ENCODE peak calls at places on chromosomes 6 and 20, in nine cellular contexts. H is A172; X is WTC11; G is SJSA1; D is mesothelial cell of epicardium; B is foreskin fibroblast; F is HS-5; M is HCEC 1CT; C is activated naive CD4-positive, alpha-beta T cell treated with anti-CD3 and anti-CD28 coated beads for 36 hours. L is an unnamed sample.

GRCh38 chr6:158959552-158959951 is 40.5 kb downstream of the RSPH3 start:
- DNase-seq in H (no peak), X (no peak), G (no peak), D (no peak), B (no peak), F (no peak), M (no peak), C (no peak), L (no peak)

GRCh38 chr6:157912326-157912725 is 69.3 kb upstream of the SYNJ2 start:
- DNase-seq in H (peak; percentile 58), X (no peak), G (peak; percentile 52), D (no peak), B (peak; percentile 63), F (peak; percentile 82), M (peak; percentile 75), C (no peak), L (peak; percentile 84)

GRCh38 chr6:90393232-90393884 is 96.7 kb upstream of the BACH2 start:
- DNase-seq in H (peak; percentile 55), X (peak; percentile 69), G (peak; percentile 60), D (peak; percentile 61), B (peak; percentile 29), F (no peak), M (peak; percentile 44), C (peak; percentile 92), L (peak; percentile 38)

GRCh38 chr6:136961848-136962247 is 39.7 kb downstream of the SLC35D3 start:
- DNase-seq in H (no peak), X (no peak), G (no peak), D (no peak), B (no peak), F (no peak), M (no peak), C (no peak), L (no peak)

GRCh38 chr6:14791525-14791924 is 454.3 kb upstream of the JARID2 start:
- DNase-seq in H (no peak), X (no peak), G (no peak), D (no peak), B (peak; percentile 42), F (peak; percentile 34), M (peak; percentile 65), C (no peak), L (no peak)

GRCh38 chr6:26613717-26614683 is 17.2 kb downstream of the ABT1 start:
- DNase-seq in H (no peak), X (peak; percentile 68), G (no peak), D (no peak), B (no peak), F (no peak), M (no peak), C (peak; percentile 43), L (no peak)

GRCh38 chr6:138396709-138397108 is 7.3 kb upstream of the HEBP2 start:
- DNase-seq in H (no peak), X (no peak), G (no peak), D (no peak), B (no peak), F (no peak), M (no peak), C (no peak), L (no peak)

GRCh38 chr6:3603443-3604130 is 146.7 kb upstream of the SLC22A23 start:
- DNase-seq in H (no peak), X (no peak), G (no peak), D (peak; percentile 41), B (no peak), F (no peak), M (no peak), C (no peak), L (no peak)

GRCh38 chr6:23027281-23027680 is 457.9 kb downstream of the HDGFL1 start:
- DNase-seq in H (no peak), X (no peak), G (no peak), D (no peak), B (no peak), F (no peak), M (no peak), C (no peak), L (no peak)

GRCh38 chr6:91081452-91082067 is 494.7 kb upstream of the MAP3K7 start:
- DNase-seq in H (peak; percentile 23), X (no peak), G (peak; percentile 43), D (no peak), B (peak; percentile 0), F (peak; percentile 56), M (peak; percentile 20), C (no peak), L (peak; percentile 21)

GRCh38 chr20:1566701-1567100 is 9.2 kb upstream of the SIRPD start:
- DNase-seq in H (peak; percentile 14), X (no peak), G (no peak), D (no peak), B (no peak), F (no peak), M (peak; percentile 8), C (no peak), L (no peak)

GRCh38 chr6:26571592-26572296 is 25.0 kb upstream of the ABT1 start:
- DNase-seq in H (peak; percentile 97), X (peak; percentile 70), G (peak; percentile 94), D (peak; percentile 50), B (peak; percentile 78), F (peak; percentile 95), M (peak; percentile 83), C (peak; percentile 66), L (peak; percentile 62)

GRCh38 chr6:45222380-45222779 is 105.8 kb upstream of the RUNX2 start:
- DNase-seq in H (no peak), X (no peak), G (no peak), D (no peak), B (no peak), F (no peak), M (no peak), C (no peak), L (no peak)

GRCh38 chr6:81613606-81614005 is 138.9 kb downstream of the TENT5A start:
- DNase-seq in H (peak; percentile 88), X (no peak), G (peak; percentile 38), D (no peak), B (peak; percentile 46), F (peak; percentile 69), M (peak; percentile 89), C (no peak), L (peak; percentile 53)

GRCh38 chr20:2349801-2350200 is 30.9 kb upstream of the TGM6 start:
- DNase-seq in H (peak; percentile 73), X (no peak), G (peak; percentile 56), D (no peak), B (no peak), F (peak; percentile 8), M (no peak), C (no peak), L (no peak)

GRCh38 chr20:37475258-37475657 is 45.8 kb upstream of the NNAT start:
- DNase-seq in H (no peak), X (no peak), G (no peak), D (no peak), B (no peak), F (no peak), M (no peak), C (no peak), L (no peak)

GRCh38 chr6:160173806-160174205 is 52.2 kb downstream of the SLC22A1 start:
- DNase-seq in H (no peak), X (no peak), G (no peak), D (no peak), B (no peak), F (no peak), M (no peak), C (no peak), L (no peak)

GRCh38 chr20:9617940-9618339 is 103.5 kb downstream of the LAMP5 start:
- DNase-seq in H (peak; percentile 43), X (peak; percentile 43), G (no peak), D (no peak), B (peak; percentile 38), F (no peak), M (peak; percentile 33), C (no peak), L (no peak)

GRCh38 chr20:33660685-33661058 is 1.5 kb upstream of the C20orf144 start:
- DNase-seq in H (no peak), X (no peak), G (no peak), D (no peak), B (no peak), F (no peak), M (no peak), C (no peak), L (no peak)